ENCODE peak calls at places on chromosomes 6 and 20, in five cellular contexts. C, X, N, O and M are unnamed samples.

GRCh38 chr20:52102126-52102525 is 89.5 kb downstream of the ZFP64 start:
- DNase-seq in C (no peak), X (no peak), N (no peak), O (no peak), M (no peak)

GRCh38 chr6:45326698-45327417 is 1.3 kb upstream of the RUNX2 start:
- DNase-seq in X (peak), C (no peak), O (no peak), N (no peak), M (no peak)

GRCh38 chr20:46128310-46129151 is 10.4 kb downstream of the CD40 start:
- DNase-seq in N (no peak), O (no peak), C (no peak), X (no peak), M (peak)

GRCh38 chr20:23291575-23292240 is 58.9 kb upstream of the NXT1 start:
- DNase-seq in X (no peak), N (no peak), O (no peak), C (peak), M (no peak)

GRCh38 chr6:86963352-86963751 is 26.0 kb downstream of the HTR1E start:
- DNase-seq in N (no peak), X (no peak), O (no peak), C (no peak), M (no peak)

GRCh38 chr6:56350857-56351256 is 103.5 kb upstream of the COL21A1 start:
- DNase-seq in X (no peak), O (no peak), N (no peak), C (no peak), M (no peak)

GRCh38 chr20:38833857-38834164 is 28.3 kb downstream of the PPP1R16B start:
- DNase-seq in C (no peak), X (no peak), N (peak), O (no peak), M (no peak)

GRCh38 chr6:98836962-98837944 is 2.9 kb downstream of the POU3F2 start:
- DNase-seq in O (no peak), X (no peak), C (no peak), N (no peak), M (no peak)

GRCh38 chr20:18904624-18905023 is 91.0 kb downstream of the SCP2D1 start:
- DNase-seq in C (peak), X (no peak), O (no peak), N (no peak), M (no peak)

GRCh38 chr20:17856024-17856564 is 112.5 kb downstream of the SNX5 start:
- DNase-seq in C (no peak), X (peak), O (peak), N (no peak), M (no peak)

GRCh38 chr6:17959317-17959716 is 28.1 kb downstream of the KIF13A start:
- DNase-seq in C (no peak), O (no peak), N (no peak), X (no peak), M (no peak)

GRCh38 chr6:19502301-19502700 is 334.9 kb upstream of the ID4 start:
- DNase-seq in C (no peak), O (no peak), X (no peak), N (no peak), M (no peak)

GRCh38 chr20:58306421-58307261 is 2.9 kb upstream of the RAB22A start:
- DNase-seq in N (peak), C (peak), O (peak), X (peak), M (peak)

GRCh38 chr20:13263451-13263850 is 42.4 kb downstream of the ISM1 start:
- DNase-seq in N (no peak), X (no peak), O (no peak), C (no peak), M (no peak)